ENCODE peak calls at places on chromosomes 12 and 14, in nine cellular contexts. X is ovary, D is AG10803, A is AG09309, P is mammary epithelial cell, F is A549, C is uterus, U is HCT116, Q is adrenal gland. T is an unnamed sample.

GRCh38 chr14:54901380-54902142 is 1.1 kb downstream of the GCH1 start:
- DNase-seq in F (peak), D (no peak), U (no peak), A (no peak), P (no peak), C (no peak), X (peak), Q (peak), T (no peak)

GRCh38 chr12:111413442-111414086 is 7.8 kb downstream of the SH2B3 start:
- DNase-seq in A (peak), P (peak), D (peak), X (no peak), C (no peak), F (no peak), U (no peak), Q (no peak), T (no peak)

GRCh38 chr14:94144765-94145164 is 15.4 kb upstream of the IFI27L2 start:
- DNase-seq in Q (no peak), D (no peak), C (no peak), U (peak), A (no peak), P (no peak), X (no peak), F (no peak), T (no peak)

GRCh38 chr12:16329594-16329993 is 17.9 kb upstream of the MGST1 start:
- DNase-seq in X (no peak), P (no peak), U (no peak), C (no peak), Q (no peak), F (no peak), D (no peak), A (no peak), T (no peak)

GRCh38 chr12:107317751-107318553 is 224.6 kb upstream of the CRY1 start:
- DNase-seq in P (peak), A (peak), C (no peak), F (peak), X (no peak), U (peak), Q (peak), D (peak), T (peak)

GRCh38 chr12:8609061-8609570 is 3.5 kb downstream of the AICDA start:
- DNase-seq in X (no peak), D (peak), U (peak), A (peak), Q (no peak), P (peak), F (peak), C (no peak), T (peak)

GRCh38 chr14:104291123-104292000 is 153.0 kb downstream of the KIF26A start:
- DNase-seq in D (no peak), F (no peak), X (peak), Q (no peak), A (no peak), U (no peak), C (no peak), P (no peak), T (no peak)

GRCh38 chr12:116236148-116236731 is 41.3 kb downstream of the MED13L start:
- DNase-seq in C (peak), D (peak), A (peak), X (peak), Q (peak), P (peak), U (no peak), F (peak), T (peak)

GRCh38 chr14:106185837-106186233 is 659.5 kb downstream of the TMEM121 start:
- DNase-seq in P (no peak), A (no peak), C (no peak), Q (no peak), X (no peak), F (no peak), U (no peak), D (no peak), T (no peak)

GRCh38 chr12:27906658-27907473 is 65.7 kb downstream of the PTHLH start:
- DNase-seq in U (no peak), A (no peak), Q (no peak), C (no peak), F (no peak), D (peak), P (no peak), X (no peak), T (no peak)

GRCh38 chr12:94879542-94879941 is 124.0 kb downstream of the NDUFA12 start:
- DNase-seq in P (no peak), Q (no peak), U (no peak), A (no peak), F (no peak), X (no peak), D (no peak), C (no peak), T (no peak)

GRCh38 chr12:51924551-51925399 is 17.5 kb downstream of the ACVRL1 start:
- DNase-seq in A (no peak), F (no peak), X (peak), U (no peak), D (no peak), Q (no peak), P (no peak), C (no peak), T (no peak)

GRCh38 chr12:113244015-113244983 is 23.0 kb downstream of the TPCN1 start:
- DNase-seq in D (no peak), Q (peak), F (no peak), P (peak), A (no peak), U (no peak), X (peak), C (peak), T (no peak)

GRCh38 chr12:97148941-97149559 is 242.0 kb downstream of the NEDD1 start:
- DNase-seq in C (no peak), A (no peak), P (peak), Q (peak), U (peak), F (peak), D (peak), X (peak), T (no peak)

GRCh38 chr14:64696355-64696844 is 7.8 kb upstream of the PLEKHG3 start:
- DNase-seq in Q (no peak), U (no peak), A (no peak), D (no peak), C (peak), P (no peak), F (no peak), X (no peak), T (no peak)

GRCh38 chr12:105453306-105453705 is 122.8 kb downstream of the C12orf75 start:
- DNase-seq in A (no peak), C (no peak), X (no peak), Q (no peak), P (no peak), D (peak), U (no peak), F (no peak), T (no peak)

GRCh38 chr12:5123921-5124320 is 80.2 kb downstream of the KCNA5 start:
- DNase-seq in C (no peak), A (no peak), P (no peak), Q (no peak), U (no peak), F (no peak), D (peak), X (no peak), T (peak)

GRCh38 chr12:57517187-57517586 is 3.1 kb downstream of the DDIT3 start:
- DNase-seq in P (peak), X (no peak), C (no peak), U (no peak), D (peak), Q (peak), A (no peak), F (no peak), T (no peak)

GRCh38 chr12:3446235-3446634 is 44.8 kb upstream of the PRMT8 start:
- DNase-seq in A (no peak), U (no peak), D (no peak), C (no peak), X (no peak), P (no peak), Q (no peak), F (no peak), T (no peak)

GRCh38 chr12:53728206-53728605 is 954 bp upstream of the CALCOCO1 start:
- DNase-seq in C (no peak), A (no peak), Q (no peak), D (no peak), X (no peak), F (no peak), P (no peak), U (no peak), T (no peak)
- H3K4me3 ChIP-seq in C (no peak), A (no peak), Q (no peak), D (no peak), X (no peak), F (peak), P (no peak), U (peak), T (peak)

DNA sequence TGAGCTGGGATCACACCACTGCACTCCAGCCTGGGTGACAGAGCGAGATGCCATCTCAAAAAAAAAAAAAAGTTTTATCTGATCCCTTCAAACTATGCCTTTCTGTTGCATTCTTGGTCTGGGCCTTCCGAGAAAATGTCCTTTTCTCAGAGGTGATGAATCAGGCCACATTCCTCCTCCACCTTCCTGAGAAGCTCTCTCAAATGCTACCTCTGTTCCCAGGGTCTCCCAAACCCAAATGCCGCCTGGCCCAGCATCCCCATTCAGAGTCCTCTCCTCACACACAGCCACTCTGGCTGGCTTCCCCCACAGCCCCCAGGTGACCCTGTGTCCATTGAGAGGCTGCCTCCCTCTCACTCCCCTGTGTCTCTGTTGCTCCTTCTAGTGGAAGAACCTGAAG is 19.7 kb upstream of the TMED10 start:
- DNase-seq in X (no peak), U (no peak), A (no peak), P (no peak), Q (no peak), D (no peak), C (no peak), F (no peak), T (no peak)
- TF ChIP-seq CTCF in X (no peak), U (no peak), A (no peak), P (no peak), Q (no peak), D (no peak), C (no peak), F (no peak), T (no peak)

GRCh38 chr12:32450768-32451167 is 51.4 kb downstream of the FGD4 start:
- DNase-seq in C (no peak), U (no peak), X (no peak), A (no peak), F (no peak), P (no peak), Q (no peak), D (no peak), T (no peak)

GRCh38 chr12:32455607-32456063 is 56.3 kb downstream of the FGD4 start:
- DNase-seq in C (no peak), F (peak), D (peak), U (peak), X (no peak), Q (peak), P (peak), A (peak), T (peak)

GRCh38 chr12:32451816-32452215 is 52.5 kb downstream of the FGD4 start:
- DNase-seq in D (no peak), P (no peak), U (no peak), F (no peak), X (no peak), Q (no peak), A (no peak), C (no peak), T (no peak)

GRCh38 chr12:32454866-32455265 is 55.5 kb downstream of the FGD4 start:
- DNase-seq in Q (no peak), A (no peak), F (no peak), D (no peak), P (no peak), U (no peak), X (no peak), C (no peak), T (no peak)

GRCh38 chr12:32454075-32454474 is 54.7 kb downstream of the FGD4 start:
- DNase-seq in X (no peak), D (peak), C (no peak), Q (no peak), A (no peak), P (peak), U (peak), F (peak), T (peak)
- H3K4me3 ChIP-seq in X (no peak), D (no peak), C (no peak), Q (no peak), A (no peak), P (no peak), U (peak), F (peak), T (no peak)

DNA sequence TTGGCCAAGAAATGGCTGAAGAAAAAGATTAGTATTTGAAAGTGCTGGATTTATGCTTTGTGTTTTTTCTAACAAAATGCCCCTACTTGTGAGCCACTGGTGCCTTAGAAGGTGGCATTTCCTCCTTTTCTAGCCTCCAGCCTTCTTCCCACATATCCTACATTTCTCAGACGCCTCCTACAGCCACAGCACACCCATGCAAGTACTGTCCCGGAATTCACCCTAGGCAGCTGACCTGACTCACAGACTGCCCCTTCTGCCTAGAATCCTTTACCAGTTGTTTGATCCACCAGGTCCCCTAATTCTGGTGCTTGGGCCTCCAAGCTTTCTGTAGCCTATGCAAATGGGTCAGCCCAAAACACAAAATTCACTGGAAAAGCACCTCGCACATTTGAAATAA is 166.0 kb downstream of the FOXN3 start:
- DNase-seq in X (no peak), D (peak), U (no peak), C (no peak), A (no peak), P (peak), F (no peak), Q (no peak), T (no peak)
- TF ChIP-seq CTCF in X (no peak), D (no peak), U (no peak), C (no peak), A (peak), P (no peak), F (no peak), Q (no peak), T (no peak)

GRCh38 chr14:89348726-89349125 is 68.3 kb downstream of the FOXN3 start:
- DNase-seq in P (no peak), U (no peak), F (no peak), X (no peak), Q (no peak), A (no peak), C (no peak), D (no peak), T (no peak)
- H3K4me3 ChIP-seq in P (no peak), U (no peak), F (no peak), X (no peak), Q (no peak), A (no peak), C (no peak), D (no peak), T (no peak)

GRCh38 chr14:57884175-57884574 is 18.3 kb upstream of the SLC35F4 start:
- DNase-seq in U (no peak), C (no peak), D (no peak), A (no peak), X (no peak), P (no peak), Q (no peak), F (no peak), T (no peak)
- TF ChIP-seq CTCF in U (peak), C (no peak), D (peak), A (peak), X (no peak), P (no peak), Q (no peak), F (peak), T (peak)

GRCh38 chr12:103571286-103571685 is 15.8 kb upstream of the STAB2 start:
- DNase-seq in C (no peak), A (no peak), Q (no peak), F (no peak), U (peak), X (no peak), D (no peak), P (no peak), T (no peak)

GRCh38 chr12:103561174-103561573 is 25.9 kb upstream of the STAB2 start:
- DNase-seq in Q (no peak), A (no peak), D (peak), F (no peak), U (no peak), C (no peak), X (no peak), P (peak), T (no peak)

GRCh38 chr12:103569278-103569677 is 17.8 kb upstream of the STAB2 start:
- DNase-seq in X (no peak), Q (no peak), A (no peak), F (no peak), P (no peak), U (no peak), D (no peak), C (no peak), T (no peak)

GRCh38 chr12:103560604-103561101 is 26.4 kb upstream of the STAB2 start:
- DNase-seq in P (peak), U (peak), Q (no peak), A (peak), F (peak), C (no peak), D (peak), X (no peak), T (peak)

GRCh38 chr12:103566398-103566797 is 20.7 kb upstream of the STAB2 start:
- DNase-seq in Q (no peak), U (no peak), X (no peak), C (no peak), A (no peak), P (no peak), D (no peak), F (no peak), T (no peak)
- H3K4me3 ChIP-seq in Q (no peak), U (no peak), X (no peak), C (no peak), A (no peak), P (no peak), D (no peak), F (no peak), T (no peak)

GRCh38 chr12:118356809-118357326 is 15.8 kb downstream of the TAOK3 start:
- DNase-seq in F (peak), A (peak), D (peak), Q (no peak), P (peak), X (no peak), C (no peak), U (no peak), T (no peak)

GRCh38 chr12:118355838-118356237 is 16.9 kb downstream of the TAOK3 start:
- DNase-seq in Q (no peak), A (no peak), U (no peak), C (no peak), D (peak), X (no peak), F (no peak), P (no peak), T (no peak)

GRCh38 chr12:118358008-118358359 is 14.7 kb downstream of the TAOK3 start:
- DNase-seq in P (no peak), A (no peak), F (no peak), U (no peak), X (no peak), Q (no peak), D (no peak), C (no peak), T (no peak)

GRCh38 chr12:118358607-118359540 is 13.8 kb downstream of the TAOK3 start:
- DNase-seq in F (no peak), X (no peak), U (no peak), A (no peak), Q (no peak), D (no peak), P (no peak), C (no peak), T (no peak)

GRCh38 chr12:118357327-118358007 is 15.2 kb downstream of the TAOK3 start:
- DNase-seq in Q (peak), C (peak), F (peak), P (peak), A (no peak), X (no peak), U (peak), D (peak), T (no peak)
- TF ChIP-seq CTCF in Q (no peak), C (no peak), F (peak), P (peak), A (no peak), X (no peak), U (no peak), D (peak), T (no peak)

DNA sequence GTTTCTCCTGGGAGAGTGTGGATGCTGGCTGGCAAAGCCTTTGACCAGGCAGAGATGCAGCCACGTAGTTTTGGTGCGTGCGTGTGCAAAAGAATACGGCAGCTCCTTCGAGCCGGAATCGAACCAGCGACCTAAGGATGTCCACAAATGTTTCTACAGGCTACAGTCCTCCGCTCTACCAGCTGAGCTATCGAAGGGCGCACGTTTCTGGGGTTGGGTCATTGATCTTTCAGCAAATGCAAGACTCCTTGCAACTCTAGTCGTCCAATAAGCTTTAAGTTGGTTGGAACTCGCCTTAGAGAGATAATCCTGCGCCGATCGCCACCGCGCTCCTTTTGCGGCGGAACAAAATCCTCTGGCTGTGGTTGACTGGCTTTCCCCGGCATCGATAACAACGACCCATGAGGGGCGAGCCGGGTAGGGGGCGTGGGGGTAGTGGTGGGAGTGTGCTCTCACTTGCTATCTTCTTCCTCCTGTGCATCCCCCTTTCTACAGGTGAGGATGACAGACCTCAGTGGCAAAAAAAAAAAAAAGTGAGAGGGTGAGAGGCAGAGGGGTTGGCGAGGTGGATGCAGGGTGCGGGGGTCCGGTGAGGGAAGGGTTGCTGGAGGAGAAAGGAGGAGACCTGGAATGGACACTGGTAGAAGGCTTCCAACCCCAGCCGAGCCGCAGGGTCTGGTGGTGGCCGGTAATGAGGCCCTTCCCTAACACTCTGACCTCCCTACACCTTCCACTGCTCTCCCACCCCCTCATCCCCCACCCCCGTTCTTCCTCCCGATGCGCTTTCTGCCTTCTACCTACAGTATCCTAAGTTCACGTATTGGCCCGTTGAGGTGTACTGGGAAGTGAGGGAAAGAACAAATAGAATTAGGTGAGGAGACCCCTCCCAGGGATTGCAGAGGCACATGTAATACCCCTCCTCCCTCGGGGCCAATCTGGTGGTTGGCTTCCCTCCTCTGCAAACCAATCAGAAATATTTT is 11.8 kb upstream of the OR6S1 start:
- DNase-seq in C (no peak), D (peak), P (peak), Q (no peak), X (no peak), A (no peak), F (peak), U (peak), T (no peak)
- H3K4me3 ChIP-seq in C (no peak), D (no peak), P (peak), Q (no peak), X (no peak), A (peak), F (peak), U (peak), T (no peak)